ENCODE peak calls at places on chromosome 6, in eight cellular contexts. U, X, Z, P, Q, W, B and F are unnamed samples.
A peak's percentile ranks its signal among the peaks of the same experiment; 100 is the strongest.

GRCh38 chr6:113428702-113429101 is 428.4 kb upstream of the MARCKS start:
- DNase-seq in Q (no peak), X (no peak), B (no peak), P (no peak), U (no peak), Z (no peak), W (no peak), F (no peak)

GRCh38 chr6:29851190-29851589 is 23.6 kb downstream of the HLA-G start:
- DNase-seq in Z (no peak), B (no peak), Q (no peak), P (no peak), X (no peak), W (no peak), U (no peak), F (no peak)

GRCh38 chr6:89458720-89459119 is 25.8 kb downstream of the ANKRD6 start:
- DNase-seq in W (peak; percentile 12), U (no peak), B (no peak), Z (no peak), X (no peak), P (no peak), Q (no peak), F (no peak)

GRCh38 chr6:30646450-30647038 is 389 bp upstream of the C6orf136 start:
- DNase-seq in U (no peak), X (no peak), B (peak; percentile 54), Z (peak; percentile 46), Q (no peak), P (peak; percentile 95), W (no peak), F (no peak)

GRCh38 chr6:163793584-163793983 is 379.1 kb downstream of the QKI start:
- DNase-seq in U (peak; percentile 55), X (no peak), W (peak; percentile 31), B (peak; percentile 28), P (no peak), Q (no peak), Z (peak; percentile 52), F (peak; percentile 45)

GRCh38 chr6:169070506-169071176 is 183.0 kb downstream of the THBS2 start:
- DNase-seq in P (peak; percentile 56), W (peak; percentile 98), X (peak; percentile 64), Q (peak; percentile 97), Z (no peak), U (no peak), B (peak; percentile 100), F (peak; percentile 95)

GRCh38 chr6:26571592-26572296 is 25.0 kb upstream of the ABT1 start:
- DNase-seq in B (no peak), U (peak; percentile 85), Z (peak; percentile 50), X (no peak), P (peak; percentile 53), W (peak; percentile 86), Q (peak; percentile 76), F (peak; percentile 88)

GRCh38 chr6:9025796-9026195 is 590.5 kb upstream of the SLC35B3 start:
- DNase-seq in X (no peak), U (no peak), Q (no peak), Z (no peak), B (no peak), P (no peak), W (no peak), F (peak; percentile 78)

GRCh38 chr6:119445666-119446622 is 96.4 kb upstream of the MAN1A1 start:
- DNase-seq in W (peak; percentile 51), X (no peak), U (peak; percentile 31), Q (no peak), Z (no peak), P (no peak), B (peak; percentile 42), F (no peak)

GRCh38 chr6:44202332-44202971 is 14.3 kb upstream of the MYMX start:
- DNase-seq in X (no peak), Z (peak; percentile 33), U (no peak), Q (no peak), B (no peak), P (no peak), W (no peak), F (no peak)

GRCh38 chr6:49890988-49891387 is 24.7 kb upstream of the CRISP1 start:
- DNase-seq in W (no peak), Q (no peak), P (no peak), B (no peak), Z (peak; percentile 15), U (no peak), X (no peak), F (no peak)
- H3K4me3 ChIP-seq in W (no peak overlapping the region), Q (no peak overlapping the region), P (no peak overlapping the region), B (no peak overlapping the region), Z (no peak overlapping the region), U (no peak overlapping the region), X (no peak overlapping the region), F (no peak overlapping the region)

GRCh38 chr6:10426781-10427279 is 12.0 kb upstream of the TFAP2A start:
- DNase-seq in X (no peak), B (no peak), P (no peak), Z (no peak), U (no peak), W (no peak), Q (no peak), F (no peak)
- H3K4me3 ChIP-seq in X (peak overlapping the region; percentile 78), B (peak overlapping the region; percentile 44), P (no peak overlapping the region), Z (no peak overlapping the region), U (peak overlapping the region; percentile 72), W (peak overlapping the region; percentile 51), Q (peak overlapping the region; percentile 46), F (peak overlapping the region; percentile 38)

DNA sequence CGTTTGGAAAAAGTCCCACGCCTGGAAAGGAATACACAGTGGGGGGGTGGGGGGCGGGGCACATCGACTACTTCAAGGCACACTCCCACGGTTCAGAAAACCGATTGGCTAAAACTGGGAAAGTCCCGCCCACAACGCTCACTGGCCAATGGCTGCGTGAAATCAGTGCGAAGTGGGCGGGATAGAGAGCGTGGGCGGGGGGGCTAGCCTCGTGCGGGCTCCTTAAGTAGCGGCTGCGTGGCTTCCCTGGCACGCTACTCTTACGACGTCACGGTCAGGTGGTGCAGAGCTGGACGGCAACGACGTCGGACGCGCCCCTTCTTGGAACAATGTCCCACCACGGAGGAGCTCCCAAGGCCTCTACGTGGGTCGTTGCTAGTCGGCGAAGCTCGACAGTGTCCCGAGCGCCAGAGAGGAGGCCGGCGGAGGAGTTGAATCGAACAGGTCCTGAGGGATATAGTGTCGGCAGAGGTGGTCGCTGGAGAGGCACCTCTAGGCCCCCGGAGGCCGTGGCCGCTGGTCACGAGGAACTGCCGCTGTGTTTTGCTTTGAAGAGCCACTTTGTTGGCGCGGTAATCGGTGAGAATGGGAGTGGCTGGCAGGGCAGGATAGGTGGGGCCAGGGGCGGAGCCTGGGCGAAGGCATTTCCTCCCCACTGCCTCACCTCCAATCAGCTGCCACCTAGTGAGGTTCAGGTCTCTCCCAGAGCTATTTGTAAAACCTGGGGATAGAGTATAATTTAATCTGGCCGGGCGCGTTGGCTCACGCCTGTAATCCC is at the start of gene DDX43:
- DNase-seq in P (peak; percentile 34), W (no peak), B (peak; percentile 31), U (peak; percentile 94), Z (no peak), Q (no peak), X (no peak), F (no peak)
- H3K4me3 ChIP-seq in P (no peak within 1 kb of the TSS), W (no peak within 1 kb of the TSS), B (peak within 1 kb of the TSS; percentile 48), U (peak within 1 kb of the TSS; percentile 75), Z (no peak within 1 kb of the TSS), Q (no peak within 1 kb of the TSS), X (peak within 1 kb of the TSS; percentile 58), F (no peak within 1 kb of the TSS)

DNA sequence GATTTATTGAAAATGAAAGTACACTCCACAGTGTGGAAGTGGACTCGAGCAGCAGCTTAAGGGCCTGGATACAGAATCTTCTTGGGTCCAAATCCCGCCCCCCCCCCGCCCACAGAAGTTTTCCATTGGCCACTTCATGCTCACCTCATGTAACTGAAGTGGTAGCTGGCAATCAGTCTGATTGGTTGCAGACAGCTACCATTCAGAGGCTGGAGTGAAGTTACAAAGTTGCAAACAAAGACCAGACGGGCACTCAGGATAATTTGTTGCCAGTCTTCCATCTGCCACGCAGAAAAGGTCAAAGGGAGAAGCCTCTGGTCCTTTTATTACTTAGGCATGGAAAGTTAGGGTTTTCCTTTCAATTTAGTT is 25.8 kb upstream of the FABP7 start:
- DNase-seq in X (no peak), P (no peak), B (no peak), Z (no peak), Q (no peak), W (no peak), U (no peak), F (no peak)
- H3K4me3 ChIP-seq in X (peak overlapping the region; percentile 57), P (no peak overlapping the region), B (no peak overlapping the region), Z (no peak overlapping the region), Q (no peak overlapping the region), W (no peak overlapping the region), U (no peak overlapping the region), F (no peak overlapping the region)

GRCh38 chr6:11197175-11197535 is 35.3 kb downstream of the NEDD9 start:
- DNase-seq in U (no peak), X (no peak), P (no peak), Z (peak; percentile 69), B (peak; percentile 88), Q (peak; percentile 78), W (no peak), F (peak; percentile 71)
- H3K4me3 ChIP-seq in U (no peak overlapping the region), X (no peak overlapping the region), P (no peak overlapping the region), Z (no peak overlapping the region), B (no peak overlapping the region), Q (no peak overlapping the region), W (no peak overlapping the region), F (peak overlapping the region; percentile 30)

DNA sequence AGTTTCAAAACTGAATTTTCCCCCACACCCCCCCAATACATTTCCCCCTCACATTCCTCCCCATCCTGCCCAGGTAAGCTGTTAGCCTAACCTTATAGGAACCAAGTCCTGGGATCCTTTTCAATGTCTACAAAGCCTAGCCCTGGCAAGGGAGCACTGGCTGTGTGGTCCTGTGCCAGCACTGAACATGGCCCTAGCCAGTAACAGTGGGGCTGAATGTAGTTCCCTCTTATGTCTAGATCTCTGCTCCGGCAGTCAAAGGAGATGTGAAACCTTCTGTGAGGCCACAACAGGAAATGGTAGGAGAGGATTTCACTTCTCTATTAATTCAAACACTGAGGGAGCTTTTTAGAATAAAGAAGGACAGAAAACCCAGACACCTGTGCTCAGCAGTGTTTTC is 3.4 kb upstream of the HLA-DMB start:
- DNase-seq in W (no peak), Z (no peak), U (peak; percentile 93), P (peak; percentile 48), B (no peak), Q (no peak), X (no peak), F (no peak)
- H3K4me3 ChIP-seq in W (no peak overlapping the region), Z (no peak overlapping the region), U (peak overlapping the region; percentile 74), P (no peak overlapping the region), B (no peak overlapping the region), Q (no peak overlapping the region), X (no peak overlapping the region), F (no peak overlapping the region)

GRCh38 chr6:53796791-53797190 is 2.0 kb downstream of the LRRC1 start:
- DNase-seq in P (no peak), X (no peak), U (no peak), B (no peak), Q (no peak), W (peak; percentile 68), Z (no peak), F (no peak)
- H3K4me3 ChIP-seq in P (no peak overlapping the region), X (peak overlapping the region; percentile 93), U (no peak overlapping the region), B (no peak overlapping the region), Q (no peak overlapping the region), W (peak overlapping the region; percentile 93), Z (peak overlapping the region; percentile 70), F (peak overlapping the region; percentile 84)